ENCODE peak calls at places on chromosome 1, in eight cellular contexts. I, T, O, F, A, Q, J and Z are unnamed samples.

GRCh38 chr1:110243581-110243980 is 33.5 kb downstream of the KCNC4 start:
- DNase-seq in I (no peak), T (no peak), O (no peak), F (peak), A (no peak), Q (no peak), J (no peak), Z (peak)

GRCh38 chr1:158121604-158122254 is 59.0 kb upstream of the CD1D start:
- DNase-seq in I (peak), T (peak), O (peak), F (no peak), A (peak), Q (peak), J (no peak), Z (peak)

GRCh38 chr1:97902067-97902466 is 18.8 kb downstream of the DPYD start:
- DNase-seq in I (no peak), T (no peak), O (no peak), F (no peak), A (no peak), Q (no peak), J (no peak), Z (no peak)

GRCh38 chr1:233668146-233668724 is 54.3 kb downstream of the KCNK1 start:
- DNase-seq in I (no peak), T (no peak), O (no peak), F (no peak), A (no peak), Q (no peak), J (no peak), Z (no peak)

GRCh38 chr1:220761688-220762427 is 13.7 kb downstream of the MTARC2 start:
- DNase-seq in I (no peak), T (no peak), O (no peak), F (no peak), A (no peak), Q (no peak), J (no peak), Z (no peak)

GRCh38 chr1:54583868-54584267 is 35.8 kb downstream of the ACOT11 start:
- DNase-seq in I (no peak), T (no peak), O (no peak), F (no peak), A (no peak), Q (no peak), J (no peak), Z (no peak)

GRCh38 chr1:206635983-206636354 is 633 bp downstream of the DYRK3 start:
- DNase-seq in I (no peak), T (no peak), O (no peak), F (no peak), A (peak), Q (peak), J (no peak), Z (no peak)

GRCh38 chr1:196271212-196271947 is 336.9 kb downstream of the KCNT2 start:
- DNase-seq in I (no peak), T (no peak), O (no peak), F (no peak), A (no peak), Q (no peak), J (no peak), Z (no peak)

GRCh38 chr1:231200417-231201031 is 38.7 kb downstream of the TRIM67 start:
- DNase-seq in I (no peak), T (no peak), O (no peak), F (no peak), A (no peak), Q (no peak), J (peak), Z (no peak)

GRCh38 chr1:169595764-169596711 is 9.8 kb upstream of the F5 start:
- DNase-seq in I (no peak), T (peak), O (peak), F (no peak), A (peak), Q (no peak), J (no peak), Z (peak)

GRCh38 chr1:205917466-205918248 is 25.6 kb downstream of the SLC26A9 start:
- DNase-seq in I (no peak), T (no peak), O (no peak), F (no peak), A (no peak), Q (no peak), J (no peak), Z (no peak)

GRCh38 chr1:188761226-188761625 is 1716.4 kb downstream of the BRINP3 start:
- DNase-seq in I (no peak), T (no peak), O (no peak), F (no peak), A (no peak), Q (no peak), J (no peak), Z (no peak)

GRCh38 chr1:110872745-110873435 is at the start of gene CD53:
- DNase-seq in I (no peak), T (no peak), O (peak), F (no peak), A (peak), Q (no peak), J (no peak), Z (peak)

GRCh38 chr1:8373547-8374270 is 55.8 kb downstream of the SLC45A1 start:
- DNase-seq in I (no peak), T (no peak), O (no peak), F (peak), A (no peak), Q (no peak), J (peak), Z (no peak)

GRCh38 chr1:65309317-65310077 is at the start of gene DNAJC6:
- DNase-seq in I (peak), T (peak), O (peak), F (peak), A (peak), Q (peak), J (peak), Z (peak)

GRCh38 chr1:35640380-35641232 is 720 bp downstream of the PSMB2 start:
- DNase-seq in I (no peak), T (no peak), O (no peak), F (no peak), A (no peak), Q (no peak), J (no peak), Z (peak)

GRCh38 chr1:171422489-171422888 is 62.8 kb upstream of the PRRC2C start:
- DNase-seq in I (no peak), T (no peak), O (no peak), F (no peak), A (no peak), Q (no peak), J (no peak), Z (no peak)

GRCh38 chr1:203905275-203905674 is 43.9 kb downstream of the SNRPE start:
- DNase-seq in I (no peak), T (no peak), O (no peak), F (no peak), A (no peak), Q (no peak), J (no peak), Z (no peak)

GRCh38 chr1:17392199-17392740 is 20.3 kb downstream of the PADI6 start:
- DNase-seq in I (no peak), T (no peak), O (no peak), F (no peak), A (no peak), Q (no peak), J (no peak), Z (no peak)

GRCh38 chr1:2459757-2460156 is 16.3 kb upstream of the PLCH2 start:
- DNase-seq in I (no peak), T (no peak), O (no peak), F (peak), A (no peak), Q (no peak), J (no peak), Z (no peak)

GRCh38 chr1:154431586-154432373 is 26.6 kb downstream of the IL6R start:
- DNase-seq in I (no peak), T (no peak), O (peak), F (peak), A (no peak), Q (no peak), J (no peak), Z (peak)

GRCh38 chr1:151584278-151584677 is 27.6 kb upstream of the SNX27 start:
- DNase-seq in I (no peak), T (no peak), O (no peak), F (no peak), A (no peak), Q (no peak), J (no peak), Z (no peak)

GRCh38 chr1:169309178-169310166 is 58.1 kb downstream of the NME7 start:
- DNase-seq in I (no peak), T (no peak), O (no peak), F (no peak), A (peak), Q (no peak), J (no peak), Z (no peak)

GRCh38 chr1:178020968-178021640 is 51.2 kb upstream of the SEC16B start:
- DNase-seq in I (no peak), T (no peak), O (no peak), F (no peak), A (no peak), Q (peak), J (no peak), Z (no peak)

GRCh38 chr1:225567789-225568188 is 85.1 kb downstream of the ENAH start:
- DNase-seq in I (peak), T (no peak), O (no peak), F (no peak), A (no peak), Q (no peak), J (no peak), Z (no peak)

GRCh38 chr1:203557958-203558760 is 64.2 kb downstream of the OPTC start:
- DNase-seq in I (no peak), T (no peak), O (no peak), F (peak), A (no peak), Q (no peak), J (peak), Z (no peak)

GRCh38 chr1:168609133-168609715 is 32.8 kb downstream of the XCL1 start:
- DNase-seq in I (no peak), T (peak), O (no peak), F (peak), A (no peak), Q (no peak), J (no peak), Z (no peak)

GRCh38 chr1:77866296-77866695 is 22.1 kb upstream of the NEXN start:
- DNase-seq in I (no peak), T (no peak), O (no peak), F (no peak), A (no peak), Q (no peak), J (no peak), Z (no peak)

GRCh38 chr1:153845158-153845557 is 70.0 kb downstream of the SLC27A3 start:
- DNase-seq in I (no peak), T (no peak), O (no peak), F (no peak), A (no peak), Q (no peak), J (no peak), Z (no peak)

GRCh38 chr1:20616468-20617156 is 16.6 kb upstream of the PINK1 start:
- DNase-seq in I (no peak), T (no peak), O (no peak), F (no peak), A (no peak), Q (no peak), J (no peak), Z (no peak)

GRCh38 chr1:183920651-183921050 is 115.7 kb downstream of the RGL1 start:
- DNase-seq in I (no peak), T (no peak), O (no peak), F (peak), A (no peak), Q (no peak), J (no peak), Z (no peak)

GRCh38 chr1:203270448-203270847 is 34.9 kb upstream of the BTG2 start:
- DNase-seq in I (no peak), T (no peak), O (no peak), F (no peak), A (no peak), Q (no peak), J (no peak), Z (no peak)

GRCh38 chr1:30300669-30301068 is 422.7 kb downstream of the MATN1 start:
- DNase-seq in I (no peak), T (no peak), O (no peak), F (no peak), A (no peak), Q (no peak), J (no peak), Z (no peak)

GRCh38 chr1:18139198-18139981 is 31.8 kb downstream of the IGSF21 start:
- DNase-seq in I (no peak), T (no peak), O (no peak), F (no peak), A (no peak), Q (no peak), J (no peak), Z (no peak)

GRCh38 chr1:228452194-228453021 is 34.8 kb upstream of the RNF187 start:
- DNase-seq in I (no peak), T (no peak), O (no peak), F (no peak), A (no peak), Q (no peak), J (no peak), Z (no peak)

GRCh38 chr1:232594768-232595698 is 34.9 kb downstream of the SIPA1L2 start:
- DNase-seq in I (no peak), T (no peak), O (no peak), F (no peak), A (no peak), Q (no peak), J (no peak), Z (no peak)

GRCh38 chr1:3504151-3504822 is 49.8 kb downstream of the ARHGEF16 start:
- DNase-seq in I (no peak), T (no peak), O (no peak), F (peak), A (no peak), Q (no peak), J (peak), Z (no peak)

GRCh38 chr1:95127380-95127779 is 10.2 kb downstream of the TLCD4 start:
- DNase-seq in I (no peak), T (no peak), O (no peak), F (no peak), A (no peak), Q (no peak), J (no peak), Z (no peak)